ENCODE peak calls at places on chromosome 22, in six cellular contexts. R is bronchial epithelial cell, C is tibial nerve, M is AG10803, F is psoas muscle, Z is A673. Q is an unnamed sample.

GRCh38 chr22:37995460-37995859 is 11.1 kb upstream of the SOX10 start:
- DNase-seq in R (no peak), C (no peak), M (no peak), F (no peak), Z (no peak), Q (no peak)

GRCh38 chr22:30205281-30206115 is 41.1 kb downstream of the LIF start:
- DNase-seq in R (peak; percentile 81), C (peak; percentile 35), M (peak; percentile 98), F (peak; percentile 76), Z (no peak), Q (peak; percentile 99)

GRCh38 chr22:26617251-26618199 is at the start of gene CRYBB1:
- DNase-seq in R (no peak), C (no peak), M (peak; percentile 67), F (no peak), Z (no peak), Q (no peak)

GRCh38 chr22:37680191-37680851 is 4.9 kb downstream of the LGALS1 start:
- DNase-seq in R (no peak), C (no peak), M (no peak), F (no peak), Z (no peak), Q (no peak)

GRCh38 chr22:29555065-29555644 is 1.6 kb upstream of the THOC5 start:
- DNase-seq in R (no peak), C (peak; percentile 25), M (peak; percentile 8), F (no peak), Z (no peak), Q (peak; percentile 14)

GRCh38 chr22:47014636-47014930 is 252.1 kb downstream of the TBC1D22A start:
- DNase-seq in R (no peak), C (no peak), M (no peak), F (no peak), Z (no peak), Q (no peak)

GRCh38 chr22:21730535-21731308 is 4.9 kb downstream of the YPEL1 start:
- DNase-seq in R (no peak), C (no peak), M (no peak), F (no peak), Z (no peak), Q (no peak)

GRCh38 chr22:47100646-47101045 is 338.2 kb downstream of the TBC1D22A start:
- DNase-seq in R (no peak), C (no peak), M (no peak), F (no peak), Z (no peak), Q (no peak)

GRCh38 chr22:24200616-24201212 is 19.4 kb downstream of the SUSD2 start:
- DNase-seq in R (peak; percentile 74), C (no peak), M (peak; percentile 80), F (no peak), Z (no peak), Q (peak; percentile 81)

GRCh38 chr22:37231406-37232139 is 12.5 kb downstream of the RAC2 start:
- DNase-seq in R (no peak), C (no peak), M (no peak), F (no peak), Z (no peak), Q (no peak)

GRCh38 chr22:22123118-22123959 is 121.2 kb upstream of the VPREB1 start:
- DNase-seq in R (no peak), C (no peak), M (no peak), F (no peak), Z (no peak), Q (no peak)

GRCh38 chr22:43851058-43851978 is 11.0 kb downstream of the SULT4A1 start:
- DNase-seq in R (no peak), C (no peak), M (no peak), F (no peak), Z (no peak), Q (no peak)

GRCh38 chr22:19432092-19432844 is at the start of gene MRPL40:
- DNase-seq in R (peak; percentile 76), C (peak; percentile 83), M (peak; percentile 93), F (peak; percentile 97), Z (peak; percentile 96), Q (peak; percentile 96)
- TF ChIP-seq CTCF in R (peak; percentile 3), C (no peak), M (no peak), F (peak; percentile 8), Z (no peak), Q (no peak)

DNA sequence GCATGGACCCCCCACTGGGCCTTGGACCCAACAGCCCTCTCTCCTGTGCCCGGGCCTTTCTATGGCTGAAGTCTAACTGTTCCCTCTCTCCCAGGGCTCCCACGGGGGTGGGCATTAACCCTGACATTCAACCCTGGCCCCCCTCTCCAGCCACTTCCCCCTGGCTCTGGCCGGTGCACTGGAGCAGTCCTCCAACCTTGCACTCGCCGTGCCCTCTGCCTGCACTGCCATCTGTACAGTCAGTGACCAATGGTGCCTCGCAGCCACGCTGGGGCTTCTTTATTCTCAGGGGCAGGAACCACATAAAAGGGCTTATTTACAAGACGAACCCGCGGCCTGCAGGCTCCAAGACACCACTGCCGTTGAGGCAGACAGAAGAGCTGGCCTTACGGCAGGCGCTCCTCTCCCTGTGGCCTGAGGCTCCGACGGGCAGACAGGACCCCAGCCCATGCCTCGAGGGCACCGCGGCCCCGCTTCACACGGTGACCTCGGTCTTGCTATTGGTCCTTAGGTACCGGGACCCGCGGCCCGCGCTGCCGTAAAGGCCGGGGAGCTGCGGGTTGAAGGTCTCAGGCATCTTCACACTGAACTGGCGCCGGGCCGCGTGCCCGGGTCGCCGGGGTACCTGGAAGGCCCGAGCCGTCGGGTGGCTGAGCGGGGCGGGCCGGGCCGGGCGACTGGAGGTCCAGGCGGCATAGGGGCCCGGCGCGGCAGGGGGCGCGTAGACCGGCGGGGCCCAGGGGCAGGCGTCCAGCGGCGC is 5.4 kb downstream of the SHISA8 start:
- DNase-seq in R (no peak), C (no peak), M (no peak), F (no peak), Z (no peak), Q (no peak)
- H3K4me3 ChIP-seq in R (no peak overlapping the region), C (peak overlapping the region; percentile 11), M (no peak overlapping the region), F (peak overlapping the region; percentile 59), Z (no peak overlapping the region), Q (no peak overlapping the region)

DNA sequence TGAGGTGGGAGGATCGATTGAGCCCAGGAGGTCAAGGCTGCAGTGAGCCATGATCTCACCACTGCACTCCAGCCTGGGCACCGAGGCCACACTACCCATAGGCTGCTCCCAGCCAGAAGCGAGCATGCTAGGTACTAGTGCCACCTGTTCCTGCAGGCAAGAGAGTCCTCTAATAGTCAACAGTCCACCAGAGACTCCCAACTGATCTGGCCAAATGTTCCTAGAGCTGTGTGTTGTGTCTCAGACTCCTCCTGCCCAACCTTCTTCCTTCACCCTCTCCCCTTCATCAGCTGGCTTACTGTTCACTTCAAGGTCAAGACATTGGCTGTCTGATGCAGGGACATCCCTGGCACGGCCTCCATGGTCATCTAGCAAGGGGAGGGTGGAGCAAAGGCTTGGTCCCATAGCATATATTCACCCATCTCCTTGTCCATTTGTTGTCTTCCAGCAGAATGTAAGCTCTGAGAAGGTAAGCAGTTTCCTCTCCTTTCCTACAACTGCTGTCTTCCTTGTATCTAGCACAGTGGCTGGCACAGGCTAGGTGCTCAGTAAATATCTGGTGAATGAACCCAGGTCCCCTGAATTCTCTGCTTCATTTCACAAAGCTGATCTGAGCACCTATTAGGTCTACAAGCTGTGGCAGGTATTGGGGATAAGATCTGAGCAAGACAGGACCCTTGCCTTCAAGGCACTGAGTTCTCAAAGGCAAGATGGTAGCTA is 126.2 kb upstream of the SERPIND1 start:
- DNase-seq in R (no peak), C (no peak), M (no peak), F (no peak), Z (no peak), Q (no peak)
- TF ChIP-seq CTCF in R (no peak), C (no peak), M (no peak), F (no peak), Z (no peak), Q (no peak)

GRCh38 chr22:42366815-42367581 is 65.2 kb downstream of the NFAM1 start:
- DNase-seq in R (no peak), C (no peak), M (no peak), F (peak; percentile 47), Z (no peak), Q (no peak)

GRCh38 chr22:42368379-42369249 is 63.6 kb downstream of the NFAM1 start:
- DNase-seq in R (no peak), C (no peak), M (no peak), F (peak; percentile 31), Z (no peak), Q (no peak)

GRCh38 chr22:42369250-42370041 is 62.8 kb downstream of the NFAM1 start:
- DNase-seq in R (peak; percentile 81), C (peak; percentile 75), M (peak; percentile 83), F (peak; percentile 91), Z (peak; percentile 95), Q (peak; percentile 88)

GRCh38 chr22:42367980-42368378 is 64.2 kb downstream of the NFAM1 start:
- DNase-seq in R (no peak), C (no peak), M (no peak), F (peak; percentile 37), Z (no peak), Q (no peak)

GRCh38 chr22:42371112-42371900 is 60.9 kb downstream of the NFAM1 start:
- DNase-seq in R (no peak), C (no peak), M (no peak), F (no peak), Z (no peak), Q (no peak)
- H3K4me3 ChIP-seq in R (no peak overlapping the region), C (no peak overlapping the region), M (no peak overlapping the region), F (no peak overlapping the region), Z (no peak overlapping the region), Q (no peak overlapping the region)

GRCh38 chr22:33832558-33833151 is 87.6 kb downstream of the LARGE1 start:
- DNase-seq in R (no peak), C (no peak), M (no peak), F (peak; percentile 54), Z (no peak), Q (no peak)

GRCh38 chr22:33831207-33831606 is 89.1 kb downstream of the LARGE1 start:
- DNase-seq in R (no peak), C (no peak), M (no peak), F (no peak), Z (no peak), Q (no peak)

GRCh38 chr22:33828302-33828701 is 92.0 kb downstream of the LARGE1 start:
- DNase-seq in R (no peak), C (no peak), M (no peak), F (no peak), Z (no peak), Q (no peak)

GRCh38 chr22:33829549-33830280 is 90.6 kb downstream of the LARGE1 start:
- DNase-seq in R (no peak), C (no peak), M (no peak), F (no peak), Z (no peak), Q (no peak)

GRCh38 chr22:33831651-33832050 is 88.6 kb downstream of the LARGE1 start:
- DNase-seq in R (no peak), C (no peak), M (no peak), F (no peak), Z (no peak), Q (no peak)
- TF ChIP-seq CTCF in R (no peak), C (no peak), M (no peak), F (no peak), Z (no peak), Q (no peak)

GRCh38 chr22:50621948-50622722 is 5.8 kb downstream of the ARSA start:
- DNase-seq in R (peak; percentile 67), C (no peak), M (no peak), F (no peak), Z (no peak), Q (no peak)

GRCh38 chr22:50624347-50625130 is 3.4 kb downstream of the ARSA start:
- DNase-seq in R (no peak), C (peak; percentile 7), M (no peak), F (no peak), Z (no peak), Q (no peak)

GRCh38 chr22:50620861-50621490 is 7.0 kb downstream of the ARSA start:
- DNase-seq in R (peak; percentile 32), C (no peak), M (no peak), F (no peak), Z (no peak), Q (no peak)

GRCh38 chr22:50621491-50621880 is 6.5 kb downstream of the ARSA start:
- DNase-seq in R (peak; percentile 21), C (no peak), M (no peak), F (no peak), Z (no peak), Q (no peak)

GRCh38 chr22:50622723-50623327 is 5.1 kb downstream of the ARSA start:
- DNase-seq in R (peak; percentile 62), C (no peak), M (no peak), F (no peak), Z (no peak), Q (no peak)
- H3K4me3 ChIP-seq in R (no peak overlapping the region), C (no peak overlapping the region), M (no peak overlapping the region), F (peak overlapping the region; percentile 19), Z (no peak overlapping the region), Q (no peak overlapping the region)

Q was measured in fibroblast of pulmonary artery.